ENCODE peak calls at places on chromosomes 11 and 22, in seven cellular contexts. R is mucosa of descending colon, S is Caco-2, X is psoas muscle, L is SK-N-MC, H is uterus, K is gastrocnemius medialis. M is an unnamed sample. For H3K9me3, the result is how much of the 10 kb centered on the place peaks cover.

GRCh38 chr11:118241191-118242098 is 10.7 kb downstream of the MPZL3 start:
- DNase-seq in R (no peak), S (peak), X (no peak), L (no peak), H (no peak), K (no peak), M (peak)

GRCh38 chr11:66867425-66868040 is 10.7 kb downstream of the LRFN4 start:
- DNase-seq in R (no peak), S (no peak), X (no peak), L (no peak), H (no peak), K (no peak), M (no peak)

GRCh38 chr22:43953988-43954771 is 1.1 kb upstream of the SAMM50 start:
- DNase-seq in R (no peak), S (no peak), X (no peak), L (no peak), H (no peak), K (no peak), M (no peak)

GRCh38 chr11:78666675-78667129 is 92.0 kb upstream of the NARS2 start:
- DNase-seq in R (no peak), S (no peak), X (no peak), L (no peak), H (no peak), K (no peak), M (no peak)

GRCh38 chr11:66388746-66389386 is 17.3 kb upstream of the SLC29A2 start:
- DNase-seq in R (no peak), S (peak), X (peak), L (no peak), H (no peak), K (peak), M (no peak)

GRCh38 chr11:125674210-125674609 is 6.4 kb downstream of the ACRV1 start:
- DNase-seq in R (no peak), S (no peak), X (no peak), L (no peak), H (no peak), K (no peak), M (no peak)

GRCh38 chr11:43578346-43579170 is 102.0 kb upstream of the HSD17B12 start:
- DNase-seq in R (no peak), S (no peak), X (no peak), L (no peak), H (no peak), K (no peak), M (no peak)

GRCh38 chr11:8055111-8055835 is 25.7 kb upstream of the TUB start:
- DNase-seq in R (no peak), S (no peak), X (no peak), L (no peak), H (no peak), K (no peak), M (no peak)

GRCh38 chr11:37450613-37451012 is 852.6 kb upstream of the RAG2 start:
- DNase-seq in R (no peak), S (no peak), X (no peak), L (no peak), H (no peak), K (no peak), M (no peak)

GRCh38 chr11:72753341-72754148 is 1.3 kb upstream of the ARAP1 start:
- DNase-seq in R (no peak), S (peak), X (peak), L (no peak), H (no peak), K (no peak), M (no peak)

GRCh38 chr22:29914165-29914564 is 31.2 kb downstream of the MTMR3 start:
- DNase-seq in R (no peak), S (no peak), X (no peak), L (no peak), H (no peak), K (no peak), M (no peak)

GRCh38 chr11:68142028-68142412 is 20.8 kb upstream of the CHKA start:
- DNase-seq in R (peak), S (no peak), X (no peak), L (no peak), H (no peak), K (no peak), M (no peak)

GRCh38 chr11:118437046-118437735 is 899 bp downstream of the KMT2A start:
- DNase-seq in R (peak), S (peak), X (peak), L (no peak), H (peak), K (peak), M (peak)

GRCh38 chr22:20076627-20077172 is 3.3 kb upstream of the DGCR8 start:
- DNase-seq in R (peak), S (peak), X (no peak), L (no peak), H (no peak), K (no peak), M (no peak)

GRCh38 chr11:12290477-12290922 is 86.9 kb upstream of the PARVA start:
- DNase-seq in R (no peak), S (no peak), X (no peak), L (no peak), H (no peak), K (no peak), M (no peak)

GRCh38 chr11:116171271-116172140 is 601.3 kb downstream of the BUD13 start:
- DNase-seq in R (no peak), S (no peak), X (no peak), L (no peak), H (no peak), K (no peak), M (no peak)

GRCh38 chr11:115548878-115549528 is 44.8 kb upstream of the CADM1 start:
- DNase-seq in R (no peak), S (peak), X (no peak), L (no peak), H (no peak), K (no peak), M (no peak)

GRCh38 chr22:32050678-32051515 is 7.8 kb downstream of the SLC5A1 start:
- DNase-seq in R (no peak), S (no peak), X (peak), L (no peak), H (no peak), K (peak), M (peak)

GRCh38 chr11:10875430-10876021 is 17.7 kb upstream of the ZBED5 start:
- DNase-seq in R (no peak), S (no peak), X (no peak), L (no peak), H (no peak), K (no peak), M (no peak)

GRCh38 chr11:1085440-1086170 is 10.9 kb downstream of the MUC2 start:
- DNase-seq in R (no peak), S (no peak), X (peak), L (no peak), H (no peak), K (no peak), M (no peak)

GRCh38 chr11:95108671-95109551 is 19.3 kb downstream of the ENDOD1 start:
- DNase-seq in R (no peak), S (no peak), X (no peak), L (no peak), H (no peak), K (no peak), M (no peak)

GRCh38 chr11:46342237-46342636 is 5.0 kb upstream of the DGKZ start:
- DNase-seq in R (no peak), S (no peak), X (no peak), L (peak), H (no peak), K (no peak), M (no peak)

GRCh38 chr22:38871360-38872171 is 450 bp downstream of the CBX6 start:
- DNase-seq in R (peak), S (peak), X (no peak), L (no peak), H (no peak), K (no peak), M (no peak)

GRCh38 chr11:17683378-17684161 is 35.8 kb upstream of the MYOD1 start:
- DNase-seq in R (no peak), S (no peak), X (peak), L (no peak), H (no peak), K (peak), M (no peak)

GRCh38 chr22:25698986-25699385 is 43.0 kb upstream of the MYO18B start:
- DNase-seq in R (no peak), S (no peak), X (no peak), L (no peak), H (no peak), K (no peak), M (no peak)

GRCh38 chr11:134499990-134500389 is 87.9 kb upstream of the B3GAT1 start:
- DNase-seq in R (no peak), S (no peak), X (no peak), L (no peak), H (no peak), K (no peak), M (no peak)

GRCh38 chr22:20494978-20495860 is at the start of gene KLHL22:
- DNase-seq in R (peak), S (no peak), X (peak), L (no peak), H (no peak), K (peak), M (no peak)

GRCh38 chr11:118853693-118854092 is 30.0 kb upstream of the CXCR5 start:
- DNase-seq in R (no peak), S (no peak), X (no peak), L (no peak), H (no peak), K (no peak), M (no peak)

GRCh38 chr22:47445212-47445611 is 682.8 kb downstream of the TBC1D22A start:
- DNase-seq in R (no peak), S (no peak), X (no peak), L (no peak), H (no peak), K (no peak), M (no peak)

GRCh38 chr22:47448231-47449035 is 686.0 kb downstream of the TBC1D22A start:
- DNase-seq in R (no peak), S (no peak), X (no peak), L (no peak), H (no peak), K (no peak), M (no peak)

GRCh38 chr22:47445716-47446290 is 683.4 kb downstream of the TBC1D22A start:
- DNase-seq in R (no peak), S (no peak), X (no peak), L (no peak), H (no peak), K (no peak), M (no peak)

GRCh38 chr22:47446331-47446730 is 683.9 kb downstream of the TBC1D22A start:
- DNase-seq in R (no peak), S (no peak), X (no peak), L (no peak), H (no peak), K (no peak), M (no peak)

DNA sequence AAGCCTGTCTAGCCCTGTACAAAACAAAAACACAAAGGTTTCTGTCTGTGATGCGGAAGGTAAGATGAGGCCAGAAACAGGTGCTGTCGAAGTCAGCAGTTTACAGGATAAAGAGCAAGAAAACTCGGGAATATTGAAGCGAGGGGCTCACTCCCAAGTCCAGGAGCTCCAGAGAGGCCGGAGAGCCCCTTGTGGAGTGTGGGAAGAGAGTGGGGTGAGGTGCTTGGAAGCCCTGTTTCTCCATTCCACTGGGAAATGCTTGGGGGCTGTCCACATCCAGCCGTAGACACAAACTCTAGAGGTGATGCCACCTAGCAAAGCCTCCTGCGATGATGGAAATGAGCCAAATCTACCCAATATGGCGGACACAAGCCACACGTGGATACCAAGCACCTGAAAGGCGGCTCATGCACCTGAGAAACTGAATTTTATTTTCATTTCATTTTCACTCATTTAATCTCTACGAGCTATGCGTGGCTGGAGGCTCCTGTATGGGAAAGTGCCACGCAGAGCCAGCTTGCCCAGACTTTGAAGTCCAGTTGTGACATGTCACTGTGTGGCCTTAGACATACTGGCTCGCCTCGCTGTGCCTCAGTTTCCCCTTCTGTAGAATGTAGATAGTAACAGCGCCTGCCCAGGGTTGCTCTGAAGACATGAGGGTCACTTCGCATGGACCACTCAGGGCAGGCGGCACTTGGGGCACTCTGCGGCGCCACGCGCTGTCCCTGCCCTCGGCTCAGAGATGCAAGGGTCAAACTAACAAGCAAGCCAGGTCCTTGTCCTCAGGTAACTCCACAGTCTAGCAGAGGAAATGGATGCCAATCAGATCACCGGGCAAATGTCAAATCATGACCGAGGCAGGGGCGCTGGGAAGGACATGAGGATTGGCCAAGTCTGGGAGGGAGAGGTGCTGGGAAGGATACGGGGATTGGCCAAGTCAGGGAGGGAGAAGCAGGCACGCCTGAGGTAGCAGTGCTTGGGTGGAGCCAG is 684.7 kb downstream of the TBC1D22A start:
- DNase-seq in R (no peak), S (no peak), X (no peak), L (no peak), H (no peak), K (no peak), M (no peak)
- H3K9me3 ChIP-seq in R (under half), S (under half), X (under half), L (under half), H (under half), K (under half), M (under half)

GRCh38 chr11:2651054-2651617 is 48.7 kb downstream of the KCNQ1OT1 start:
- DNase-seq in R (no peak), S (no peak), X (no peak), L (no peak), H (no peak), K (no peak), M (no peak)

GRCh38 chr11:2653930-2654739 is 45.7 kb downstream of the KCNQ1OT1 start:
- DNase-seq in R (no peak), S (no peak), X (peak), L (no peak), H (no peak), K (no peak), M (no peak)

GRCh38 chr11:2652362-2652761 is 47.4 kb downstream of the KCNQ1OT1 start:
- DNase-seq in R (no peak), S (no peak), X (no peak), L (no peak), H (no peak), K (no peak), M (no peak)

GRCh38 chr11:2651826-2652237 is 48.0 kb downstream of the KCNQ1OT1 start:
- DNase-seq in R (no peak), S (no peak), X (peak), L (no peak), H (peak), K (no peak), M (no peak)

DNA sequence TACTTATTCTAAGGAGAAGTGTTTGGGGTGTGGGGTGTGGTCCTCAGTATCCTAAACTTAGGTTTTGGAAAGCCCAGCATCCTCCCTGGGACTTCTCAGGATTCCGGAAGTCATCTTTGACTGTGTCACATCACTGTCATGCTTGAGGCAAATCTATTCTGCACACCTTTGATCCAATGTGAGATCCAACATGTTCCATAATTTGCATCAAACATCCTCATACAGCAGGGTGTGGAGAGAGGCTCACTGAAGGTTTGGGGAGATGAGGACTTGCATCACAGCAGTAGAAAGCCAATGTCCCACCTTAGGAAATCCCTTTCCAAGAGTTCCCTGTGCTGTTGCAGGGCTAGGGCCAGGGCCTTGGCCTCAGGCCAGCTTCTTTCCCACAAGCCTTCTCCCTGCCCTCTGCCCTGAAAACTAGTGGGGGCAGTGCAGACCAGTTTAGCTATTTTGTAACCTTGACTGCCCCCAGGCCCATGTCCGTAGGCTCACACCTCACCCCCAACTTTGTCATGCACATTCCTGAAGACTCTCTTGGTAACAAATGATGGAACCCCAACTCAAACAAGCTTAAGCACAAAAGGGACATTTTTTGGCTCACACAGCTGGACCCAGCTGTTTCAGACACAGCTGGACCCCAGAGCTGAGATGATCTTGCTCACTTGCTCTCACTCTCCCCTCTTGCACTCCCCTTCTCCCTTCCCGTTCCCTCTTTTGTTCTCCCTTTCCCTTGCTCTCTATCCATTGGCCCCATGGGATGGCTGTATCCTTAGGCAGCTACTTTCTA is 46.7 kb downstream of the KCNQ1OT1 start:
- DNase-seq in R (no peak), S (no peak), X (peak), L (no peak), H (peak), K (no peak), M (no peak)
- H3K9me3 ChIP-seq in R (under half), S (half or more), X (under half), L (under half), H (under half), K (under half), M (under half)

DNA sequence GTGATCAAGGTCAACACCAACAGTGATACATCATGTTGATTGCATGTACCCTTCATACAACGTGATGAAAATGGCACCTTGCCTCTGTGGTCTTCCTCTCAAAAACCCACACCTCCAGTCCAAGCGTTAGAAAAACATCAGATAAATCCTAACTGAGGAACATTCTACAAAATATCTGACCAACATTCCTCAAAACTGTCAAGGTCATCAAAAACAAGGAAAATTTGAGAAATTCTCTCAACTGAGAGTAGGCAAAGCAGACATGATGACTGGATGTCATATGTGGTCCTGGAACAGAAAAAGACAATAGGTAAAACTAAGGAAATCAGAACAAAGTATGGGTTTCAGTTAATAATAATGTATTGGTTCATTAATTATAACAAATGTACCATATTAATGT is 64.0 kb upstream of the POU2AF1 start:
- DNase-seq in R (no peak), S (no peak), X (no peak), L (no peak), H (no peak), K (no peak), M (no peak)
- H3K9me3 ChIP-seq in R (under half), S (under half), X (under half), L (under half), H (under half), K (under half), M (under half)

DNA sequence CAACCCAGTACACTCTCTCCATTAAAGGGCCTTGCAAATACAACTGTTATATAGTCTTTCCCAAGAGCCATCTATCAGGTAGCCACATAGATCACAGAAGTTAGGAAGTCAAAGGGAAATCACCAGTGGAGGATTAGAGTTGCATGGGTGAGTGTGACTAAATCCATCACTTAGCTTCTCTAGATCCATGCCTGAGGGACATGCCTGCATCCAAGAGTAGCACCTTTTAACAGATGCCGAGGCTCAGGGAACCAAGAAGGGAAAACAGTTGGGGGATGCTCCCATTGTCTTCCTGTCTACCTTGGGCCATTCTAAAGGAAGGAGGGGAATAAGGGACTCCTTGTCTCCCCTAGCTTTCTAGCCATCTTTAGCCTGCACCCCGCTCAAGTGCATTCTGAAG is 77.9 kb downstream of the XRRA1 start:
- DNase-seq in R (no peak), S (no peak), X (no peak), L (no peak), H (no peak), K (no peak), M (no peak)
- H3K9me3 ChIP-seq in R (half or more), S (under half), X (half or more), L (under half), H (half or more), K (under half), M (under half)

DNA sequence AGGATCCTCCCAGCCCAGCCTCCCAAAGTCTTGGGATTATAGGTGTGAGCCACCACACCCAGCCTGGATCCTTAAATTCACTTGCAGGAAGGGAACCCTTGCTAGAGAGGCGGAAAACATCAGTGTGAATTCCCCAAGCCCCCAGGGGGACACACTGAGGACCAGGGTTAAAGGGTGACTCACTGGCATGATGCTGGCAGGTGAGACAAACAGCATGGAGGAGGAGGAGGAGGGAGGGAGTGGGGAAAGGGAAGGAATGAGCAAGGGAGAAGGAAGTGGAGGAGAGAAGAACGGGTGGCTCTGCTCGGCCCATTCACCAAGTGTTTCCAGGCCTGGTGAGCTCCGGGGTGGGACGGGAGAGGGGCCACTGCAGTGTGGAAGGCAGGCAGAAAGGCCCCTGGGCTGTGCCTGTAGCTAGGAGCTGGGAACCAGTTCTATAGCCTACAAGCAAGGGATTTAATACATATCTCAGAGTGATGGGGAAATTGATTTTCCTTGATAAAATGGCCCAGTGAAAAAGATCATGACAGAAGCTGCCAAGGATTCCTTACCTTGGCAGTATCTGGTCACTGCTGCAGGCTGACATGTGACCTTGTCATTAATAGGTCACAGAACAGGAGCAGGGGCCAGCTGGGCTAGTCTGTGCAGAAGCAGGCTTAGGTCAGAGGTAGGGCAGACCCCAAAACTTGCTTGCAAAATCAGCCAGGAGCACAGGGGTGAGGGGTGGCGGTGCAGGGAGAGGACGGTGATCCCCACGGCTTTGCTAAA is 370.2 kb downstream of the SHANK2 start:
- DNase-seq in R (peak), S (no peak), X (no peak), L (no peak), H (no peak), K (no peak), M (no peak)
- H3K9me3 ChIP-seq in R (under half), S (under half), X (under half), L (under half), H (under half), K (under half), M (under half)

GRCh38 chr22:47944941-47945340 is 1182.5 kb downstream of the TBC1D22A start:
- DNase-seq in R (no peak), S (no peak), X (no peak), L (no peak), H (no peak), K (no peak), M (no peak)

GRCh38 chr22:47940211-47940610 is 1177.8 kb downstream of the TBC1D22A start:
- DNase-seq in R (no peak), S (no peak), X (no peak), L (no peak), H (no peak), K (no peak), M (no peak)

GRCh38 chr22:47943729-47944700 is 1181.6 kb downstream of the TBC1D22A start:
- DNase-seq in R (no peak), S (no peak), X (no peak), L (no peak), H (no peak), K (no peak), M (no peak)
- H3K9me3 ChIP-seq in R (under half), S (under half), X (under half), L (under half), H (under half), K (under half), M (under half)